ENCODE peak calls at places on chromosomes 6 and 20, in five cellular contexts. S, Q, E, Z and A are unnamed samples.

GRCh38 chr6:132763269-132763668 is 5.6 kb upstream of the VNN2 start:
- DNase-seq in S (no peak), Q (no peak), E (no peak), Z (peak; percentile 16), A (no peak)

GRCh38 chr20:61120595-61121515 is 131.2 kb upstream of the CDH4 start:
- DNase-seq in S (no peak), Q (peak; percentile 75), E (peak; percentile 33), Z (peak; percentile 34), A (peak; percentile 18)

GRCh38 chr6:133890941-133891813 is 2.3 kb downstream of the TCF21 start:
- DNase-seq in S (no peak), Q (peak; percentile 81), E (peak; percentile 15), Z (peak; percentile 26), A (no peak)

GRCh38 chr6:126546771-126547170 is 206.9 kb downstream of the CENPW start:
- DNase-seq in S (no peak), Q (no peak), E (no peak), Z (no peak), A (no peak)

GRCh38 chr6:26054937-26055669 is 32.1 kb upstream of the HFE start:
- DNase-seq in S (peak; percentile 81), Q (peak; percentile 98), E (peak; percentile 86), Z (peak; percentile 95), A (peak; percentile 89)

GRCh38 chr6:52598123-52598823 is 21.4 kb upstream of the TRAM2 start:
- DNase-seq in S (peak; percentile 60), Q (peak; percentile 81), E (peak; percentile 50), Z (peak; percentile 76), A (no peak)

GRCh38 chr20:59825944-59826759 is 107.3 kb downstream of the SYCP2 start:
- DNase-seq in S (no peak), Q (no peak), E (peak; percentile 18), Z (no peak), A (peak; percentile 74)

GRCh38 chr6:104613416-104614001 is 246.2 kb downstream of the HACE1 start:
- DNase-seq in S (no peak), Q (no peak), E (no peak), Z (no peak), A (no peak)

GRCh38 chr6:170438402-170438753 is 114.7 kb downstream of the PSMB1 start:
- DNase-seq in S (peak; percentile 85), Q (peak; percentile 99), E (peak; percentile 87), Z (peak; percentile 71), A (peak; percentile 10)

GRCh38 chr6:88722691-88723090 is 240.7 kb downstream of the RNGTT start:
- DNase-seq in S (no peak), Q (peak; percentile 45), E (no peak), Z (no peak), A (no peak)

GRCh38 chr6:88730602-88731001 is 232.8 kb downstream of the RNGTT start:
- DNase-seq in S (no peak), Q (no peak), E (no peak), Z (no peak), A (peak; percentile 18)

GRCh38 chr6:88728756-88729155 is 234.7 kb downstream of the RNGTT start:
- DNase-seq in S (no peak), Q (no peak), E (no peak), Z (no peak), A (no peak)

GRCh38 chr6:88725111-88725711 is 238.2 kb downstream of the RNGTT start:
- DNase-seq in S (no peak), Q (peak; percentile 30), E (no peak), Z (peak; percentile 8), A (no peak)
- TF ChIP-seq CTCF in S (no peak), Q (peak; percentile 17), E (no peak), Z (peak; percentile 34), A (no peak)

DNA sequence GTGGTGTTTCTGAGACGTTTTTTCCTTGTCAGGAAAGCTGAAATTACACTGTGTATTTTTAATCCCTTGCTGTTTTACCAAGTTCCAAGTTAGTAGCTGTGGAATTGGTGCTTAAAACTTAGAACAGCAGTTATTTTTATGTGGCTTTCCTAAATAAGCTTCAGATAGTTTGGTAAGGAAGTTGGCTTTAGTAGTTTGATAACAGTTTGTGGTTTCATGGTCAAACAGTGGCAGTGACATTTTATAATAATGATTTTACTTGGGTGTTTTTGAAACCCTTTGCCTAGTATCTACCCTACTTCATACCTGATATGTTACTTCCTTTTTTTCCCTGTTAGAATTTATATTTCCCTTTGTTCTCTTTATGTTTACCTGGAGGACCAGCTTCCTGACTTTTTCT is 164.9 kb downstream of the JARID2 start:
- DNase-seq in S (no peak), Q (no peak), E (no peak), Z (no peak), A (no peak)
- H3K4me3 ChIP-seq in S (no peak overlapping the region), Q (no peak overlapping the region), E (no peak overlapping the region), Z (no peak overlapping the region), A (no peak overlapping the region)

GRCh38 chr20:44297721-44298120 is 13.3 kb downstream of the FITM2 start:
- DNase-seq in S (no peak), Q (no peak), E (no peak), Z (no peak), A (no peak)
- TF ChIP-seq CTCF in S (no peak), Q (no peak), E (no peak), Z (no peak), A (no peak)

DNA sequence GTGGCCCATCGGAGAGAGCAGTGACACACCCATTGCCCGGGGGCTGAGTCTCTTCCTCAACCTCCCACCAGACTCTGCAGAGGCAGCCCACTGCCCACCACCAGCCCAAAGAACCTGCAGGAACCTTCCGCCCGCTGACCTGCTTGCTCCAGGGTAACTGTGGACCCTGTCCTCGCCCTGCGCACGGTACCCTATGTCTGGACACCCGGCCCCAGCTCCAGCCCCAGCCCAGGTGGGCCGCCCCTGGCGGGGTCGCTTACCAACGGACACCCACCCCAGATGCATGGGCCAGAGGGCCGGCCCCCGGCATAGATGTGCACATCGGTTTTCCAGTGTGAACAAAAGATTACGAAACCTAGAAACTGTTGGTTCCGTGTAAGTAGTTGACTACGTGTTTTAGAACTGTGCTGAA is 118.2 kb downstream of the JPH2 start:
- DNase-seq in S (peak; percentile 31), Q (no peak), E (no peak), Z (no peak), A (no peak)
- H3K4me3 ChIP-seq in S (no peak overlapping the region), Q (no peak overlapping the region), E (no peak overlapping the region), Z (no peak overlapping the region), A (no peak overlapping the region)

GRCh38 chr20:4896971-4897497 is 104.3 kb downstream of the SLC23A2 start:
- DNase-seq in S (no peak), Q (no peak), E (no peak), Z (no peak), A (no peak)
- TF ChIP-seq CTCF in S (no peak), Q (no peak), E (no peak), Z (no peak), A (no peak)

DNA sequence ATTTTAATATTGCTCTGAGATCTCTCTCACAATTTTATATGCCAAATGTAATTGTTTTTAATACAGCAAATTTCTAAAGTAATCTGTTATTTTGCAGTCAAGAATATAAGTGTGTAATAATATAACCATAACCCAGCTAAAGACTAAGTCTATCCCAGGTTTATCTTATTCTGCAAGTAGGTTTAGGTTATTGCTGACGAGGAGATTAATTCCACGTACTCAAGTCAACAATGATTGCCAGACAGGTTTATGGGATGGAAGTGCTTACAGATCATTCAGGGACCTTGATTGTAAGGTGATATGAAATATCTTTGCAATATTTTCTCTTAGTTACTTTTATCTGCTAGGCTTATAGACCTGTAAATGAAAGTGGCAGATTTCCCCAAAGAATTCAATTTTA is 698.3 kb downstream of the HDGFL1 start:
- DNase-seq in S (no peak), Q (no peak), E (no peak), Z (no peak), A (no peak)
- H3K4me3 ChIP-seq in S (no peak overlapping the region), Q (no peak overlapping the region), E (no peak overlapping the region), Z (no peak overlapping the region), A (no peak overlapping the region)

GRCh38 chr6:390914-391558 is 516 bp upstream of the IRF4 start:
- DNase-seq in S (no peak), Q (peak; percentile 27), E (no peak), Z (no peak), A (no peak)
- TF ChIP-seq CTCF in S (no peak), Q (no peak), E (no peak), Z (no peak), A (no peak)

GRCh38 chr6:154411076-154411475 is 54.5 kb upstream of the IPCEF1 start:
- DNase-seq in S (no peak), Q (no peak), E (no peak), Z (no peak), A (no peak)

GRCh38 chr6:154408906-154409500 is 52.4 kb upstream of the IPCEF1 start:
- DNase-seq in S (no peak), Q (peak; percentile 75), E (no peak), Z (no peak), A (no peak)

GRCh38 chr6:154410215-154410614 is 53.6 kb upstream of the IPCEF1 start:
- DNase-seq in S (no peak), Q (no peak), E (no peak), Z (no peak), A (no peak)

GRCh38 chr6:154412106-154412820 is 55.7 kb upstream of the IPCEF1 start:
- DNase-seq in S (no peak), Q (no peak), E (no peak), Z (no peak), A (no peak)

DNA sequence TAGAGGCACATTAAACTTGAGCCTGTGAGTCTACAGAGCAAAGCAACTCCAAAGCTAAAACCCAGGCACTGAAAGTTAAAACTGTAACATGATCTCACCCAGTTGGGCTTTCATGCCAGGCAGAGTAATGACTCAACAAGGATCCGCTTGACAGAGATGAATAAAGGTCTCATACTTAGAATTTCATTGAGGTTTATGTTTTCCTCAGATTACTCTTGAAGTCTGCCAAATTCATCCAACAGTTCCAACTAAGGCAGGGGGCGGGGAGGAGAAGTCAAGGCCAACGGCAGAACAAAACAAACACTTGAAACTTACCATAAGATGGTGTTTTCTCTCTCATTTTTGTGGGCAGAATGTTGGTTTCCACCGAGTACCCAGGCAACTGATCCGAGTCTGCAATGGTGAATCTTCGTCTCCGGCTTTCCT is 54.0 kb upstream of the IPCEF1 start:
- DNase-seq in S (no peak), Q (peak; percentile 98), E (peak; percentile 23), Z (peak; percentile 60), A (no peak)
- H3K4me3 ChIP-seq in S (no peak overlapping the region), Q (no peak overlapping the region), E (no peak overlapping the region), Z (no peak overlapping the region), A (no peak overlapping the region)